ENCODE peak calls at places on chromosomes 6 and 20, in six cellular contexts. One of them, this sample, is unnamed.
A peak's percentile ranks its signal among the peaks of the same experiment; 100 is the strongest.

GRCh38 chr6:134875367-134875766 is 74.5 kb downstream of the ALDH8A1 start:
- DNase-seq in upper lobe of right lung: no peak
- DNase-seq in breast epithelium: no peak
- DNase-seq in stomach: no peak
- DNase-seq in AG04450: no peak
- DNase-seq in adrenal gland: no peak
- DNase-seq in this sample: no peak

GRCh38 chr6:72218125-72218524 is 331.8 kb downstream of the RIMS1 start:
- DNase-seq in adrenal gland: peak; percentile 67
- DNase-seq in breast epithelium: no peak
- DNase-seq in AG04450: no peak
- DNase-seq in stomach: peak; percentile 46
- DNase-seq in upper lobe of right lung: no peak
- DNase-seq in this sample: peak; percentile 18

GRCh38 chr6:131523988-131524673 is 48.9 kb upstream of the ARG1 start:
- DNase-seq in stomach: no peak
- DNase-seq in AG04450: no peak
- DNase-seq in breast epithelium: no peak
- DNase-seq in adrenal gland: no peak
- DNase-seq in upper lobe of right lung: no peak
- DNase-seq in this sample: no peak

GRCh38 chr6:15598273-15598778 is 64.5 kb downstream of the DTNBP1 start:
- DNase-seq in adrenal gland: no peak
- DNase-seq in AG04450: no peak
- DNase-seq in breast epithelium: no peak
- DNase-seq in stomach: no peak
- DNase-seq in upper lobe of right lung: no peak
- DNase-seq in this sample: no peak

GRCh38 chr6:75156186-75156878 is 49.5 kb downstream of the COL12A1 start:
- DNase-seq in upper lobe of right lung: no peak
- DNase-seq in AG04450: no peak
- DNase-seq in adrenal gland: no peak
- DNase-seq in stomach: no peak
- DNase-seq in breast epithelium: no peak
- DNase-seq in this sample: no peak

GRCh38 chr20:7180261-7181045 is 413.0 kb downstream of the BMP2 start:
- DNase-seq in upper lobe of right lung: no peak
- DNase-seq in breast epithelium: no peak
- DNase-seq in adrenal gland: no peak
- DNase-seq in AG04450: no peak
- DNase-seq in stomach: no peak
- DNase-seq in this sample: peak; percentile 68

GRCh38 chr6:13688692-13689196 is 22.9 kb downstream of the RANBP9 start:
- DNase-seq in stomach: no peak
- DNase-seq in upper lobe of right lung: no peak
- DNase-seq in AG04450: no peak
- DNase-seq in adrenal gland: no peak
- DNase-seq in breast epithelium: no peak
- DNase-seq in this sample: no peak

GRCh38 chr6:157898640-157899039 is 75.6 kb downstream of the SNX9 start:
- DNase-seq in breast epithelium: no peak
- DNase-seq in stomach: no peak
- DNase-seq in adrenal gland: no peak
- DNase-seq in AG04450: no peak
- DNase-seq in upper lobe of right lung: no peak
- DNase-seq in this sample: no peak

GRCh38 chr20:62535282-62535811 is 59.6 kb upstream of the GATA5 start:
- DNase-seq in AG04450: no peak
- DNase-seq in breast epithelium: no peak
- DNase-seq in upper lobe of right lung: no peak
- DNase-seq in adrenal gland: no peak
- DNase-seq in stomach: no peak
- DNase-seq in this sample: no peak

GRCh38 chr6:32950449-32950848 is 2.4 kb downstream of the HLA-DMA start:
- DNase-seq in adrenal gland: no peak
- DNase-seq in stomach: no peak
- DNase-seq in breast epithelium: no peak
- DNase-seq in upper lobe of right lung: no peak
- DNase-seq in AG04450: no peak
- DNase-seq in this sample: no peak

GRCh38 chr6:96468681-96469224 is 52.9 kb upstream of the UFL1 start:
- DNase-seq in adrenal gland: no peak
- DNase-seq in upper lobe of right lung: no peak
- DNase-seq in breast epithelium: no peak
- DNase-seq in AG04450: no peak
- DNase-seq in stomach: no peak
- DNase-seq in this sample: no peak

GRCh38 chr6:130676773-130677144 is 150.4 kb upstream of the SMLR1 start:
- DNase-seq in adrenal gland: no peak
- DNase-seq in breast epithelium: no peak
- DNase-seq in upper lobe of right lung: no peak
- DNase-seq in stomach: no peak
- DNase-seq in AG04450: no peak
- DNase-seq in this sample: no peak

GRCh38 chr20:32012159-32012682 is 2.0 kb downstream of the CCM2L start:
- DNase-seq in AG04450: no peak
- DNase-seq in breast epithelium: no peak
- DNase-seq in stomach: no peak
- DNase-seq in upper lobe of right lung: no peak
- DNase-seq in adrenal gland: no peak
- DNase-seq in this sample: no peak

GRCh38 chr6:135583256-135583758 is 85.8 kb upstream of the AHI1 start:
- DNase-seq in breast epithelium: no peak
- DNase-seq in AG04450: peak; percentile 36
- DNase-seq in adrenal gland: no peak
- DNase-seq in stomach: no peak
- DNase-seq in upper lobe of right lung: no peak
- DNase-seq in this sample: no peak

GRCh38 chr6:169722362-169723199 is 1.7 kb downstream of the PHF10 start:
- DNase-seq in adrenal gland: peak; percentile 75
- DNase-seq in stomach: peak; percentile 43
- DNase-seq in AG04450: peak; percentile 18
- DNase-seq in upper lobe of right lung: peak; percentile 77
- DNase-seq in breast epithelium: peak; percentile 59
- DNase-seq in this sample: peak; percentile 71

GRCh38 chr6:134757911-134758361 is 192.0 kb downstream of the ALDH8A1 start:
- DNase-seq in adrenal gland: no peak
- DNase-seq in breast epithelium: no peak
- DNase-seq in stomach: no peak
- DNase-seq in AG04450: no peak
- DNase-seq in upper lobe of right lung: no peak
- DNase-seq in this sample: peak; percentile 30

GRCh38 chr6:132530293-132530974 is 7.6 kb upstream of the TAAR9 start:
- DNase-seq in breast epithelium: no peak
- DNase-seq in upper lobe of right lung: no peak
- DNase-seq in adrenal gland: peak; percentile 62
- DNase-seq in stomach: peak; percentile 57
- DNase-seq in AG04450: peak; percentile 29
- DNase-seq in this sample: peak; percentile 25

GRCh38 chr6:89257346-89257745 is 40.2 kb upstream of the GABRR1 start:
- DNase-seq in stomach: no peak
- DNase-seq in breast epithelium: no peak
- DNase-seq in adrenal gland: no peak
- DNase-seq in upper lobe of right lung: no peak
- DNase-seq in AG04450: no peak
- DNase-seq in this sample: no peak

GRCh38 chr6:125753218-125753936 is 3.9 kb downstream of the HEY2 start:
- DNase-seq in upper lobe of right lung: no peak
- DNase-seq in stomach: no peak
- DNase-seq in breast epithelium: no peak
- DNase-seq in adrenal gland: no peak
- DNase-seq in AG04450: no peak
- DNase-seq in this sample: no peak

GRCh38 chr6:79158856-79159516 is 75.5 kb downstream of the HMGN3 start:
- DNase-seq in AG04450: no peak
- DNase-seq in upper lobe of right lung: no peak
- DNase-seq in breast epithelium: no peak
- DNase-seq in adrenal gland: no peak
- DNase-seq in stomach: no peak
- DNase-seq in this sample: no peak

GRCh38 chr6:118161364-118161763 is 254.3 kb downstream of the SLC35F1 start:
- DNase-seq in adrenal gland: no peak
- DNase-seq in breast epithelium: no peak
- DNase-seq in upper lobe of right lung: no peak
- DNase-seq in AG04450: no peak
- DNase-seq in stomach: no peak
- DNase-seq in this sample: no peak

GRCh38 chr20:15930324-15931305 is 642.6 kb downstream of the KIF16B start:
- DNase-seq in breast epithelium: no peak
- DNase-seq in stomach: no peak
- DNase-seq in AG04450: peak; percentile 3
- DNase-seq in upper lobe of right lung: no peak
- DNase-seq in adrenal gland: peak; percentile 64
- DNase-seq in this sample: peak; percentile 20

GRCh38 chr20:19304886-19305415 is 92.5 kb downstream of the SLC24A3 start:
- DNase-seq in upper lobe of right lung: no peak
- DNase-seq in AG04450: no peak
- DNase-seq in breast epithelium: no peak
- DNase-seq in stomach: no peak
- DNase-seq in adrenal gland: no peak
- DNase-seq in this sample: no peak

GRCh38 chr20:53930651-53931504 is 139.5 kb downstream of the BCAS1 start:
- DNase-seq in AG04450: no peak
- DNase-seq in stomach: no peak
- DNase-seq in adrenal gland: no peak
- DNase-seq in upper lobe of right lung: no peak
- DNase-seq in breast epithelium: no peak
- DNase-seq in this sample: peak; percentile 63

GRCh38 chr20:2748551-2749342 is 51.7 kb downstream of the CPXM1 start:
- DNase-seq in adrenal gland: peak; percentile 24
- DNase-seq in upper lobe of right lung: no peak
- DNase-seq in stomach: no peak
- DNase-seq in breast epithelium: no peak
- DNase-seq in AG04450: no peak
- DNase-seq in this sample: no peak

GRCh38 chr6:144548525-144548924 is 263.4 kb downstream of the UTRN start:
- DNase-seq in upper lobe of right lung: no peak
- DNase-seq in AG04450: no peak
- DNase-seq in breast epithelium: no peak
- DNase-seq in stomach: no peak
- DNase-seq in adrenal gland: no peak
- DNase-seq in this sample: no peak
- TF ChIP-seq CTCF in upper lobe of right lung: no peak
- TF ChIP-seq CTCF in AG04450: no peak
- TF ChIP-seq CTCF in breast epithelium: no peak
- TF ChIP-seq CTCF in stomach: no peak
- TF ChIP-seq CTCF in adrenal gland: no peak
- TF ChIP-seq CTCF in this sample: no peak

DNA sequence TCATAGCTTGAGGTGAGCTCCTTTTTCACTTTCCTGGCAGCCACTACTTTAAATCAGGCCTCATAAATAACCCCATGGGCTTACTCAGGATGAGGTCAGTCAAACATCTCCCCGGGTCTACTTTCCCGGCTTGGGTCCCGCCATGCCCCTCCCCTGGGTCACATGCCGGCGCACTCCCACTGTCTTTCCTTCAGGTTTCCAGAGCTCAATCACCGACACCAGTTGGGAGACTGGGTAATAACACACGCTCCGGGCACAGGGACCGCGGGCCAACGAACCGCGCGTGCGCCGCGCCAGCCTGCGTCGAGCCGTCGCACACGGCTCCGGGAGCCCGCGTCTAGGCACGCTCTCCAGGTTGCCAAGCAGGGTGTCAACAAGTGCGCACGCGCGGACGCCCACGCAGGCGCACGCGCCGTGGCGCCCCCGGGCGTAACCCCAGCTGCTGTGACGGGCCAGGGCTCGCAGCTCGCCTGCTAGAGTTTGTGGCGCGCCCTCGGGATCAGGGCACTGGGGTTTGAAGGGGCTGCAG is 31.6 kb downstream of the TFAP2B start:
- DNase-seq in AG04450: no peak
- DNase-seq in adrenal gland: peak; percentile 85
- DNase-seq in stomach: no peak
- DNase-seq in breast epithelium: peak; percentile 78
- DNase-seq in upper lobe of right lung: no peak
- DNase-seq in this sample: no peak
- H3K27ac ChIP-seq in AG04450: no peak overlapping the region
- H3K27ac ChIP-seq in adrenal gland: peak overlapping the region; percentile 45
- H3K27ac ChIP-seq in stomach: no peak overlapping the region
- H3K27ac ChIP-seq in breast epithelium: peak overlapping the region; percentile 89
- H3K27ac ChIP-seq in upper lobe of right lung: no peak overlapping the region
- H3K27ac ChIP-seq in this sample: no peak overlapping the region

GRCh38 chr20:9409981-9410380 is 104.4 kb upstream of the LAMP5 start:
- DNase-seq in stomach: no peak
- DNase-seq in adrenal gland: no peak
- DNase-seq in breast epithelium: no peak
- DNase-seq in upper lobe of right lung: no peak
- DNase-seq in AG04450: peak; percentile 21
- DNase-seq in this sample: no peak

GRCh38 chr20:9411833-9412232 is 102.6 kb upstream of the LAMP5 start:
- DNase-seq in upper lobe of right lung: no peak
- DNase-seq in breast epithelium: no peak
- DNase-seq in stomach: no peak
- DNase-seq in AG04450: no peak
- DNase-seq in adrenal gland: no peak
- DNase-seq in this sample: no peak

GRCh38 chr20:9409352-9409751 is 105.0 kb upstream of the LAMP5 start:
- DNase-seq in stomach: no peak
- DNase-seq in breast epithelium: no peak
- DNase-seq in upper lobe of right lung: no peak
- DNase-seq in adrenal gland: no peak
- DNase-seq in AG04450: no peak
- DNase-seq in this sample: peak; percentile 31

GRCh38 chr20:9407805-9408421 is 106.5 kb upstream of the LAMP5 start:
- DNase-seq in stomach: peak; percentile 69
- DNase-seq in adrenal gland: peak; percentile 88
- DNase-seq in breast epithelium: peak; percentile 53
- DNase-seq in AG04450: peak; percentile 60
- DNase-seq in upper lobe of right lung: no peak
- DNase-seq in this sample: peak; percentile 54

GRCh38 chr20:9408422-9409300 is 105.7 kb upstream of the LAMP5 start:
- DNase-seq in AG04450: no peak
- DNase-seq in upper lobe of right lung: no peak
- DNase-seq in stomach: no peak
- DNase-seq in adrenal gland: no peak
- DNase-seq in breast epithelium: no peak
- DNase-seq in this sample: no peak
- TF ChIP-seq CTCF in AG04450: no peak
- TF ChIP-seq CTCF in upper lobe of right lung: no peak
- TF ChIP-seq CTCF in stomach: no peak
- TF ChIP-seq CTCF in adrenal gland: peak; percentile 9
- TF ChIP-seq CTCF in breast epithelium: no peak
- TF ChIP-seq CTCF in this sample: peak; percentile 63

GRCh38 chr6:107217248-107217647 is 101.9 kb upstream of the BEND3 start:
- DNase-seq in upper lobe of right lung: no peak
- DNase-seq in AG04450: no peak
- DNase-seq in stomach: no peak
- DNase-seq in adrenal gland: no peak
- DNase-seq in breast epithelium: no peak
- DNase-seq in this sample: no peak

GRCh38 chr6:107214655-107215054 is 99.3 kb upstream of the BEND3 start:
- DNase-seq in stomach: no peak
- DNase-seq in upper lobe of right lung: no peak
- DNase-seq in breast epithelium: no peak
- DNase-seq in adrenal gland: no peak
- DNase-seq in AG04450: no peak
- DNase-seq in this sample: no peak

GRCh38 chr6:107215334-107215733 is 100.0 kb upstream of the BEND3 start:
- DNase-seq in breast epithelium: no peak
- DNase-seq in AG04450: no peak
- DNase-seq in stomach: no peak
- DNase-seq in adrenal gland: no peak
- DNase-seq in upper lobe of right lung: no peak
- DNase-seq in this sample: no peak

GRCh38 chr6:107218142-107218541 is 102.8 kb upstream of the BEND3 start:
- DNase-seq in stomach: no peak
- DNase-seq in breast epithelium: no peak
- DNase-seq in AG04450: no peak
- DNase-seq in adrenal gland: no peak
- DNase-seq in upper lobe of right lung: no peak
- DNase-seq in this sample: no peak

GRCh38 chr6:107216197-107216933 is 101.0 kb upstream of the BEND3 start:
- DNase-seq in breast epithelium: no peak
- DNase-seq in stomach: no peak
- DNase-seq in AG04450: no peak
- DNase-seq in adrenal gland: no peak
- DNase-seq in upper lobe of right lung: no peak
- DNase-seq in this sample: no peak
- H3K27ac ChIP-seq in breast epithelium: no peak overlapping the region
- H3K27ac ChIP-seq in stomach: no peak overlapping the region
- H3K27ac ChIP-seq in AG04450: no peak overlapping the region
- H3K27ac ChIP-seq in adrenal gland: no peak overlapping the region
- H3K27ac ChIP-seq in upper lobe of right lung: no peak overlapping the region
- H3K27ac ChIP-seq in this sample: no peak overlapping the region

This sample was measured in RWPE1.